ENCODE peak calls at places on chromosomes 3 and 15, in seven cellular contexts. One of them, this sample, is unnamed.

GRCh38 chr15:48939686-48940085 is 24.0 kb downstream of the SHC4 start:
- DNase-seq in fibroblast of pulmonary artery: peak
- DNase-seq in GM12865: no peak
- DNase-seq in fibroblast of lung: peak
- DNase-seq in esophagus squamous epithelium: no peak
- DNase-seq in heart left ventricle: peak
- DNase-seq in OCI-LY7: no peak
- DNase-seq in this sample: peak

GRCh38 chr15:49589030-49589429 is 31.6 kb downstream of the FAM227B start:
- DNase-seq in OCI-LY7: no peak
- DNase-seq in fibroblast of pulmonary artery: no peak
- DNase-seq in heart left ventricle: no peak
- DNase-seq in GM12865: peak
- DNase-seq in fibroblast of lung: peak
- DNase-seq in esophagus squamous epithelium: no peak
- DNase-seq in this sample: peak

GRCh38 chr3:60086811-60087210 is 1037.0 kb upstream of the CFAP20DC start:
- DNase-seq in esophagus squamous epithelium: no peak
- DNase-seq in fibroblast of lung: peak
- DNase-seq in GM12865: peak
- DNase-seq in fibroblast of pulmonary artery: no peak
- DNase-seq in heart left ventricle: no peak
- DNase-seq in OCI-LY7: no peak
- DNase-seq in this sample: peak

GRCh38 chr15:80440024-80440423 is 35.8 kb downstream of the ARNT2 start:
- DNase-seq in heart left ventricle: no peak
- DNase-seq in fibroblast of pulmonary artery: no peak
- DNase-seq in GM12865: no peak
- DNase-seq in fibroblast of lung: no peak
- DNase-seq in esophagus squamous epithelium: no peak
- DNase-seq in OCI-LY7: no peak
- DNase-seq in this sample: no peak

GRCh38 chr3:45771831-45772230 is 24.5 kb downstream of the SLC6A20 start:
- DNase-seq in GM12865: no peak
- DNase-seq in fibroblast of pulmonary artery: no peak
- DNase-seq in fibroblast of lung: no peak
- DNase-seq in OCI-LY7: no peak
- DNase-seq in heart left ventricle: no peak
- DNase-seq in esophagus squamous epithelium: no peak
- DNase-seq in this sample: no peak

GRCh38 chr15:73845507-73845906 is 27.9 kb upstream of the TBC1D21 start:
- DNase-seq in GM12865: no peak
- DNase-seq in fibroblast of lung: no peak
- DNase-seq in fibroblast of pulmonary artery: no peak
- DNase-seq in OCI-LY7: no peak
- DNase-seq in heart left ventricle: no peak
- DNase-seq in esophagus squamous epithelium: no peak
- DNase-seq in this sample: no peak

GRCh38 chr15:92112180-92112579 is 258.7 kb downstream of the SLCO3A1 start:
- DNase-seq in fibroblast of lung: peak
- DNase-seq in fibroblast of pulmonary artery: peak
- DNase-seq in esophagus squamous epithelium: no peak
- DNase-seq in OCI-LY7: no peak
- DNase-seq in heart left ventricle: peak
- DNase-seq in GM12865: no peak
- DNase-seq in this sample: no peak

GRCh38 chr3:170622369-170623159 is 36.7 kb upstream of the SLC7A14 start:
- DNase-seq in fibroblast of pulmonary artery: peak
- DNase-seq in esophagus squamous epithelium: no peak
- DNase-seq in OCI-LY7: no peak
- DNase-seq in GM12865: peak
- DNase-seq in heart left ventricle: peak
- DNase-seq in fibroblast of lung: peak
- DNase-seq in this sample: peak

GRCh38 chr15:38496151-38496550 is 42.2 kb downstream of the FAM98B start:
- DNase-seq in OCI-LY7: no peak
- DNase-seq in fibroblast of pulmonary artery: no peak
- DNase-seq in GM12865: no peak
- DNase-seq in fibroblast of lung: no peak
- DNase-seq in heart left ventricle: no peak
- DNase-seq in esophagus squamous epithelium: no peak
- DNase-seq in this sample: no peak

GRCh38 chr3:43171770-43172169 is 65.9 kb upstream of the POMGNT2 start:
- DNase-seq in esophagus squamous epithelium: no peak
- DNase-seq in heart left ventricle: no peak
- DNase-seq in fibroblast of pulmonary artery: no peak
- DNase-seq in fibroblast of lung: peak
- DNase-seq in OCI-LY7: no peak
- DNase-seq in GM12865: no peak
- DNase-seq in this sample: no peak

GRCh38 chr3:95168526-95168925 is 1105.7 kb downstream of the NSUN3 start:
- DNase-seq in heart left ventricle: no peak
- DNase-seq in GM12865: no peak
- DNase-seq in fibroblast of lung: no peak
- DNase-seq in esophagus squamous epithelium: no peak
- DNase-seq in OCI-LY7: no peak
- DNase-seq in fibroblast of pulmonary artery: no peak
- DNase-seq in this sample: no peak

DNA sequence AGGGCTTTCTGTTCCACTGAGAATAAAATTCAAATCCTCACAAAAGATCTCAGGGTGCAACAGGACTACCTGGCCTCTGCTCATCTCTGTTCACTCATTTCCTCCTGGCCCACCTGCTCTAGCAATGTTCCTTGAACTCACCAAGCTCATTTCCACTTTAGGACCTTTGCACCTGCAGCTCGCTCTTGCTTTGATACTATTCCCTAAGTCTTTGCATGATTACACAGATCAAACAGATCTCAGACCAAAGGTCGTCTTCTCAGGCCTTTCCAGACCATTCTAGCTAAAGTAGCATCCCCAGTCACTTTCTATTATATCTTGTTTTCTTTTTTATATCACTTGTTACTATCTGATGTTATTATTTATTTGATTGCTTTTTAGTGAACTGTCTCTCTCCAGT is 54.7 kb downstream of the B3GNT5 start:
- DNase-seq in heart left ventricle: no peak
- DNase-seq in GM12865: no peak
- DNase-seq in OCI-LY7: no peak
- DNase-seq in esophagus squamous epithelium: no peak
- DNase-seq in fibroblast of pulmonary artery: no peak
- DNase-seq in fibroblast of lung: no peak
- DNase-seq in this sample: no peak
- H3K4me3 ChIP-seq in heart left ventricle: no peak
- H3K4me3 ChIP-seq in GM12865: no peak
- H3K4me3 ChIP-seq in OCI-LY7: no peak
- H3K4me3 ChIP-seq in esophagus squamous epithelium: no peak
- H3K4me3 ChIP-seq in fibroblast of pulmonary artery: no peak
- H3K4me3 ChIP-seq in fibroblast of lung: no peak
- H3K4me3 ChIP-seq in this sample: no peak

DNA sequence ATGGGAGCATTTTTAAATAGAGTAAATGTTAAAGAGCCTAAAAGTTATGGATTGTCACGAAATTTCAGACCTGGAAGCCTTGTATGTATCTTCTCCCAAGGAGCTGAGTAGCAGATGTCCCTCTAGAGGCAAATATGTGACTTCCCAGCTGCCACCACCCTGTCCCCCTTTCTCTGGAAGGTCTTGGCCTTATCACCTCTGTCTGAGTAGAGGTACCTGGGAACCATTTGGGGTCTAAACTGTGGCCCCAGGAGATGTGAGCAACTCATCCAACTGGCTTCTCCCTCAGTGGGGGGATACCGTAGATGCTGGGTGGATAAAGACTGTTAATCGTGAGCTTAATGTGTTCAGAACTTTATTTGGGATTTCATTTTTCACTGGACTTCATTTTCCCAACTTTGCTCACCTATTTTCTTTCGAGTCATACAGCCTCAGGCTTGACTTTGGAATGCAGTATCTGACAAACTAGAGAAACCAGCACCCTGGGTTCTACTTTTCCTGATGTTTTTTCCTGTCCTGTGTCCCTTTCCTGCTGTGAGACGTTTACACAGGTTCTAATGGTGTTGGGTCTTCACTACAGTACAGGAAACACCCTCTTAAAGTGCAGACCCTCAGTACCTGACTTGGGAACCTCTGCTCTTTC is 53.3 kb upstream of the CCR4 start:
- DNase-seq in fibroblast of lung: no peak
- DNase-seq in heart left ventricle: no peak
- DNase-seq in fibroblast of pulmonary artery: no peak
- DNase-seq in OCI-LY7: no peak
- DNase-seq in GM12865: no peak
- DNase-seq in esophagus squamous epithelium: no peak
- DNase-seq in this sample: no peak
- TF ChIP-seq CTCF in fibroblast of lung: no peak
- TF ChIP-seq CTCF in heart left ventricle: no peak
- TF ChIP-seq CTCF in fibroblast of pulmonary artery: no peak
- TF ChIP-seq CTCF in OCI-LY7: no peak
- TF ChIP-seq CTCF in GM12865: no peak
- TF ChIP-seq CTCF in esophagus squamous epithelium: no peak
- TF ChIP-seq CTCF in this sample: no peak

DNA sequence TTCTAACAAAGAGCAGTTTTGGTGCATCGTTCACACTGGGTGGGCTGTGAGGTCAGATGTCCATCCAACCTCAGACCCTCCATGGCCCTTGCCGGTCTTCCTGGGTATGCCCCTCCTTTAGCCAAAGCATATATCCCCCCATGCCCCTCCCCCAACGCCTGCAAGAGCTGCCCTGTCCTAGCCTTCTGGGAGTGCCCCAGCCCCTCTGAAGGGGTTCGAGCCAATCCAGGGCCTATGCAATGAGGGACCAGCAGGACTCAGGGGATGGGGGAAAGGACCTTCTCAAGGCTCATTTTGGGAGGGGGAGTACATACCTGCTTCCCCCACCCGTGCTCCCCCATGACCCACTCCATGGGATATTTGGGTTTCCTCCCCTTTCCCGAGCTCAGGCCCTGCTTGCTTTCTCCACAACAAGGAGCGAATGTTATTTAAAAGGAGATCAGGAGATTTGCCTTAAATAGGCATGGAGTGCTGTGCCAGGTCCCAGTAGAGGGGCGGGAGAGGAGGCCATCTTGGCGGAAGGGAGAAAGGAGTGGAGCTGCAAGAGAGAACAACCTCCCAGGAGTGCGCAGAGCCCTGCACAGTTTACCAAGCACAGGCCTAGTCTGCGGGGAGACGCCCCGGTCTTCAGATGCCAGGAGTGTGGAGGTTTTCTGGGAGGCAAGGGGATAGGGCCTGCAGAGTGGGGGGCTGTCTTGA is 18.2 kb downstream of the PIF1 start:
- DNase-seq in GM12865: no peak
- DNase-seq in heart left ventricle: no peak
- DNase-seq in esophagus squamous epithelium: no peak
- DNase-seq in fibroblast of pulmonary artery: no peak
- DNase-seq in fibroblast of lung: no peak
- DNase-seq in OCI-LY7: no peak
- DNase-seq in this sample: no peak
- H3K4me3 ChIP-seq in GM12865: no peak
- H3K4me3 ChIP-seq in heart left ventricle: no peak
- H3K4me3 ChIP-seq in esophagus squamous epithelium: peak
- H3K4me3 ChIP-seq in fibroblast of pulmonary artery: no peak
- H3K4me3 ChIP-seq in fibroblast of lung: no peak
- H3K4me3 ChIP-seq in OCI-LY7: no peak
- H3K4me3 ChIP-seq in this sample: no peak

GRCh38 chr3:184135149-184135910 is at the start of gene EIF2B5:
- DNase-seq in heart left ventricle: peak
- DNase-seq in fibroblast of pulmonary artery: peak
- DNase-seq in fibroblast of lung: peak
- DNase-seq in OCI-LY7: peak
- DNase-seq in esophagus squamous epithelium: peak
- DNase-seq in GM12865: peak
- DNase-seq in this sample: peak
- TF ChIP-seq CTCF in heart left ventricle: peak
- TF ChIP-seq CTCF in fibroblast of pulmonary artery: peak
- TF ChIP-seq CTCF in fibroblast of lung: peak
- TF ChIP-seq CTCF in OCI-LY7: peak
- TF ChIP-seq CTCF in esophagus squamous epithelium: peak
- TF ChIP-seq CTCF in GM12865: peak
- TF ChIP-seq CTCF in this sample: peak

GRCh38 chr15:40469776-40470390 is 901 bp upstream of the CHST14 start:
- DNase-seq in fibroblast of pulmonary artery: no peak
- DNase-seq in heart left ventricle: no peak
- DNase-seq in fibroblast of lung: no peak
- DNase-seq in OCI-LY7: no peak
- DNase-seq in esophagus squamous epithelium: no peak
- DNase-seq in GM12865: no peak
- DNase-seq in this sample: no peak

GRCh38 chr15:40471105-40471777 is 457 bp downstream of the CHST14 start:
- DNase-seq in OCI-LY7: peak
- DNase-seq in GM12865: peak
- DNase-seq in fibroblast of lung: peak
- DNase-seq in fibroblast of pulmonary artery: no peak
- DNase-seq in heart left ventricle: no peak
- DNase-seq in esophagus squamous epithelium: no peak
- DNase-seq in this sample: no peak

GRCh38 chr15:40471778-40472130 is 970 bp downstream of the CHST14 start:
- DNase-seq in OCI-LY7: peak
- DNase-seq in fibroblast of lung: peak
- DNase-seq in heart left ventricle: no peak
- DNase-seq in fibroblast of pulmonary artery: no peak
- DNase-seq in esophagus squamous epithelium: no peak
- DNase-seq in GM12865: no peak
- DNase-seq in this sample: peak

GRCh38 chr15:40472171-40472727 is 1.5 kb downstream of the CHST14 start:
- DNase-seq in esophagus squamous epithelium: no peak
- DNase-seq in heart left ventricle: no peak
- DNase-seq in fibroblast of lung: no peak
- DNase-seq in GM12865: no peak
- DNase-seq in fibroblast of pulmonary artery: no peak
- DNase-seq in OCI-LY7: no peak
- DNase-seq in this sample: no peak

GRCh38 chr15:40470423-40471104 is at the start of gene CHST14:
- DNase-seq in heart left ventricle: peak
- DNase-seq in OCI-LY7: peak
- DNase-seq in GM12865: peak
- DNase-seq in esophagus squamous epithelium: no peak
- DNase-seq in fibroblast of lung: peak
- DNase-seq in fibroblast of pulmonary artery: peak
- DNase-seq in this sample: peak
- H3K4me3 ChIP-seq in heart left ventricle: peak
- H3K4me3 ChIP-seq in OCI-LY7: peak
- H3K4me3 ChIP-seq in GM12865: peak
- H3K4me3 ChIP-seq in esophagus squamous epithelium: peak
- H3K4me3 ChIP-seq in fibroblast of lung: peak
- H3K4me3 ChIP-seq in fibroblast of pulmonary artery: peak
- H3K4me3 ChIP-seq in this sample: peak

GRCh38 chr15:62109457-62109856 is 42.7 kb downstream of the C2CD4A start:
- DNase-seq in esophagus squamous epithelium: no peak
- DNase-seq in OCI-LY7: no peak
- DNase-seq in fibroblast of lung: no peak
- DNase-seq in fibroblast of pulmonary artery: no peak
- DNase-seq in heart left ventricle: no peak
- DNase-seq in GM12865: no peak
- DNase-seq in this sample: no peak
- TF ChIP-seq CTCF in esophagus squamous epithelium: no peak
- TF ChIP-seq CTCF in OCI-LY7: no peak
- TF ChIP-seq CTCF in fibroblast of lung: no peak
- TF ChIP-seq CTCF in fibroblast of pulmonary artery: no peak
- TF ChIP-seq CTCF in heart left ventricle: no peak
- TF ChIP-seq CTCF in GM12865: no peak
- TF ChIP-seq CTCF in this sample: no peak

GRCh38 chr3:184261270-184262165 is at the start of gene CAMK2N2:
- DNase-seq in heart left ventricle: peak
- DNase-seq in esophagus squamous epithelium: no peak
- DNase-seq in fibroblast of lung: peak
- DNase-seq in OCI-LY7: peak
- DNase-seq in fibroblast of pulmonary artery: peak
- DNase-seq in GM12865: peak
- DNase-seq in this sample: peak
- H3K4me3 ChIP-seq in heart left ventricle: peak
- H3K4me3 ChIP-seq in esophagus squamous epithelium: peak
- H3K4me3 ChIP-seq in fibroblast of lung: peak
- H3K4me3 ChIP-seq in OCI-LY7: peak
- H3K4me3 ChIP-seq in fibroblast of pulmonary artery: peak
- H3K4me3 ChIP-seq in GM12865: peak
- H3K4me3 ChIP-seq in this sample: peak

GRCh38 chr3:50675179-50676030 is 678 bp downstream of the DOCK3 start:
- DNase-seq in fibroblast of lung: no peak
- DNase-seq in GM12865: no peak
- DNase-seq in OCI-LY7: peak
- DNase-seq in heart left ventricle: peak
- DNase-seq in fibroblast of pulmonary artery: no peak
- DNase-seq in esophagus squamous epithelium: no peak
- DNase-seq in this sample: no peak
- TF ChIP-seq CTCF in fibroblast of lung: peak
- TF ChIP-seq CTCF in GM12865: peak
- TF ChIP-seq CTCF in OCI-LY7: peak
- TF ChIP-seq CTCF in heart left ventricle: no peak
- TF ChIP-seq CTCF in fibroblast of pulmonary artery: no peak
- TF ChIP-seq CTCF in esophagus squamous epithelium: no peak
- TF ChIP-seq CTCF in this sample: peak